ENCODE peak calls at places on chromosomes 4 and X, in six cellular contexts. Z is tibial nerve, S is ovary, A is HCT116, T is heart left ventricle, U is uterus. J is an unnamed sample.

GRCh38 chrX:129959493-129959832 is 23.0 kb upstream of the BCORL1 start:
- DNase-seq in U (no peak), Z (no peak), S (no peak), A (no peak), T (no peak), J (no peak)

GRCh38 chr4:102169345-102169744 is 175.9 kb downstream of the SLC39A8 start:
- DNase-seq in U (no peak), S (no peak), T (no peak), Z (no peak), A (no peak), J (no peak)

GRCh38 chr4:123198706-123199105 is 197.9 kb upstream of the SPRY1 start:
- DNase-seq in S (no peak), T (no peak), A (no peak), U (no peak), Z (no peak), J (no peak)

GRCh38 chr4:41060352-41061318 is 153.7 kb downstream of the APBB2 start:
- DNase-seq in Z (no peak), S (no peak), T (no peak), A (no peak), U (peak), J (no peak)

GRCh38 chr4:2797188-2797544 is 4.3 kb downstream of the SH3BP2 start:
- DNase-seq in U (no peak), S (peak), A (no peak), T (no peak), Z (no peak), J (no peak)

GRCh38 chrX:106615041-106615440 is 3.3 kb downstream of the RADX start:
- DNase-seq in T (no peak), Z (no peak), U (no peak), S (no peak), A (no peak), J (no peak)

GRCh38 chr4:3660086-3660927 is 105.9 kb upstream of the ADRA2C start:
- DNase-seq in U (no peak), A (no peak), S (no peak), T (no peak), Z (no peak), J (no peak)

GRCh38 chr4:163988391-163988790 is 493.9 kb downstream of the TMA16 start:
- DNase-seq in Z (no peak), T (no peak), A (no peak), U (no peak), S (no peak), J (no peak)

GRCh38 chrX:134528936-134529335 is 69.0 kb downstream of the HPRT1 start:
- DNase-seq in Z (no peak), S (peak), U (no peak), T (no peak), A (no peak), J (no peak)

GRCh38 chrX:153909024-153909979 is 4.8 kb downstream of the AVPR2 start:
- DNase-seq in Z (no peak), U (no peak), T (peak), A (no peak), S (no peak), J (no peak)

GRCh38 chrX:9665113-9665512 is 100.5 kb downstream of the GPR143 start:
- DNase-seq in A (no peak), U (no peak), S (no peak), T (no peak), Z (no peak), J (no peak)

GRCh38 chr4:41143721-41144379 is 70.5 kb downstream of the APBB2 start:
- DNase-seq in U (no peak), Z (no peak), T (no peak), A (no peak), S (no peak), J (no peak)

GRCh38 chr4:48634688-48635308 is 144.7 kb downstream of the ZAR1 start:
- DNase-seq in S (no peak), U (no peak), T (no peak), Z (no peak), A (no peak), J (no peak)

GRCh38 chr4:101649790-101650450 is 140.6 kb upstream of the BANK1 start:
- DNase-seq in U (no peak), Z (no peak), T (no peak), S (no peak), A (no peak), J (peak)

GRCh38 chr4:127558489-127559407 is 74.0 kb upstream of the INTU start:
- DNase-seq in T (no peak), S (no peak), A (no peak), U (no peak), Z (no peak), J (no peak)

GRCh38 chrX:77793950-77794349 is 7.9 kb upstream of the ATRX start:
- DNase-seq in Z (no peak), U (no peak), S (no peak), A (no peak), T (no peak), J (no peak)

GRCh38 chr4:40933272-40934053 is 183.7 kb downstream of the NSUN7 start:
- DNase-seq in A (no peak), S (no peak), T (no peak), U (no peak), Z (peak), J (no peak)

GRCh38 chr4:3045500-3045850 is 28.9 kb downstream of the HTT-AS start:
- DNase-seq in U (no peak), A (no peak), Z (peak), S (no peak), T (peak), J (no peak)

GRCh38 chrX:6226053-6226645 is 2.5 kb downstream of the NLGN4X start:
- DNase-seq in U (no peak), Z (no peak), A (no peak), S (peak), T (no peak), J (no peak)

GRCh38 chr4:25505637-25505991 is 128.6 kb downstream of the ANAPC4 start:
- DNase-seq in Z (no peak), T (no peak), U (no peak), A (no peak), S (no peak), J (no peak)

GRCh38 chrX:95956780-95957179 is 727.9 kb upstream of the DIAPH2 start:
- DNase-seq in U (no peak), T (no peak), A (no peak), S (no peak), Z (no peak), J (no peak)

GRCh38 chrX:130738638-130739195 is 164.3 kb downstream of the ENOX2 start:
- DNase-seq in S (no peak), U (no peak), Z (no peak), T (no peak), A (no peak), J (no peak)

GRCh38 chrX:154142386-154142785 is 1.7 kb upstream of the OPN1LW start:
- DNase-seq in A (no peak), U (peak), T (no peak), Z (no peak), S (no peak), J (no peak)

GRCh38 chr4:87911252-87911774 is 64.2 kb upstream of the SPP1 start:
- DNase-seq in A (no peak), T (no peak), S (no peak), U (no peak), Z (no peak), J (no peak)

GRCh38 chr4:40516651-40517050 is 113.0 kb downstream of the RBM47 start:
- DNase-seq in S (no peak), U (no peak), A (no peak), Z (no peak), T (no peak), J (no peak)

GRCh38 chr4:85942107-85942506 is 417.7 kb downstream of the MAPK10 start:
- DNase-seq in U (no peak), T (no peak), S (no peak), Z (no peak), A (no peak), J (no peak)

DNA sequence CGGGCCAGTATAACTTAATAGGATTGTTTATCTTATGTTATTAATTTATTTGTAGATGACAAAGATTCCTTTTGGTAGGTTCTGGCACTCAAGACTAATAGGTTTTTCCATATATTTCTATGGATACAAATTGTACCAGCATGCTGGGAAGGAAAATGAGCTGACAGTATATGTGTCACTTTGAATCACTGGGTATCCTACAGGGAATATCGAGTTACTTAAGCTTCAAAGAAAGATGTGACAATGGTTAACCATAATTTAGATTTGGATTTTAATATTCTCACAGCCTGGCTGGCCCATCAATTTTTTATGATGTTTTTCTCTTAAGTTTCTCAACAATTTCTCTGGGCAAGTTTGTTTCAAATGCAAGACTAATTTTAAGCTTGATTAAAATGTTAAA is 498.8 kb upstream of the FTHL17 start:
- DNase-seq in S (no peak), T (no peak), Z (no peak), A (no peak), U (no peak), J (no peak)
- TF ChIP-seq CTCF in S (no peak), T (no peak), Z (no peak), A (no peak), U (no peak), J (no peak)

GRCh38 chr4:46645092-46645491 is 255.2 kb upstream of the GABRA2 start:
- DNase-seq in Z (no peak), A (no peak), T (no peak), S (no peak), U (no peak), J (no peak)
- TF ChIP-seq POLR2A in Z (no peak), A (no peak), T (no peak), S (no peak), U (no peak), J (no peak)

GRCh38 chr4:143292858-143293257 is 43.8 kb upstream of the GAB1 start:
- DNase-seq in Z (no peak), T (no peak), S (no peak), U (no peak), A (no peak), J (no peak)

GRCh38 chr4:143296397-143297067 is 40.1 kb upstream of the GAB1 start:
- DNase-seq in U (no peak), T (no peak), S (no peak), A (no peak), Z (no peak), J (no peak)

GRCh38 chr4:143291334-143291733 is 45.3 kb upstream of the GAB1 start:
- DNase-seq in S (no peak), T (no peak), U (no peak), Z (no peak), A (no peak), J (no peak)

GRCh38 chr4:143294310-143294709 is 42.4 kb upstream of the GAB1 start:
- DNase-seq in U (peak), A (no peak), T (peak), Z (peak), S (peak), J (peak)

DNA sequence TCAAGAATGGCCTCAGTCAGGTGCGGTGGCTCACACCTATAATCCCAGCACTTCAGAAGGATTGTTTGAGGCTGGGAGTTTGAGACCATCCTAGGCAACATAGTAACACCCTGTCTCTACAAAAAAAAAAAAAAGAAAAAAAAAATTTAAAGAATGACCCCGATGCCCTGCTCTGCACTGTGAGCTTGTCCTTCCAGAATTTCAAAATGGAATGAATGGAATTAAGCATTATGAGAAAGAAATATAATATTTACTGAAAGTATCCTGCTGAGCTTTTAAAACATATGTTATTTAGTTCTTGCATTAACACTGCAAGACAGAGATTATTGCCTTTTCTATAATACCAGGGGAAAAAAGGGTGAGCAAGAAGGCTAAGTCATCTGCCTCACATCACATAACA is 42.0 kb upstream of the GAB1 start:
- DNase-seq in T (no peak), S (no peak), U (no peak), A (no peak), Z (no peak), J (no peak)
- H3K27ac ChIP-seq in T (peak), S (peak), U (peak), A (no peak), Z (no peak), J (peak)

GRCh38 chr4:186936496-186937375 is 213.1 kb upstream of the FAT1 start:
- DNase-seq in T (no peak), S (no peak), A (peak), U (no peak), Z (no peak), J (no peak)
- TF ChIP-seq CTCF in T (no peak), S (no peak), A (no peak), U (no peak), Z (no peak), J (peak)

J was measured in breast epithelium.